ENCODE peak calls at places on chromosomes 1 and 21, in four cellular contexts. One of them, this sample, is unnamed.

GRCh38 chr1:4379451-4380175 is 274.8 kb upstream of the AJAP1 start:
- DNase-seq in fibroblast of the conjunctiva: no peak
- DNase-seq in H9: no peak
- DNase-seq in cerebellar cortex: no peak
- DNase-seq in this sample: peak; percentile 70

GRCh38 chr1:53082826-53083225 is 20.8 kb downstream of the PODN start:
- DNase-seq in fibroblast of the conjunctiva: no peak
- DNase-seq in cerebellar cortex: no peak
- DNase-seq in H9: no peak
- DNase-seq in this sample: no peak

GRCh38 chr1:235708390-235708962 is 58.9 kb upstream of the GNG4 start:
- DNase-seq in cerebellar cortex: no peak
- DNase-seq in H9: no peak
- DNase-seq in fibroblast of the conjunctiva: no peak
- DNase-seq in this sample: peak; percentile 24

GRCh38 chr1:151547119-151547899 is 7.2 kb downstream of the TUFT1 start:
- DNase-seq in cerebellar cortex: peak; percentile 28
- DNase-seq in fibroblast of the conjunctiva: peak; percentile 66
- DNase-seq in H9: peak; percentile 85
- DNase-seq in this sample: peak; percentile 89

GRCh38 chr1:157000686-157001085 is 44.9 kb downstream of the ARHGEF11 start:
- DNase-seq in cerebellar cortex: no peak
- DNase-seq in fibroblast of the conjunctiva: no peak
- DNase-seq in H9: no peak
- DNase-seq in this sample: peak; percentile 15

GRCh38 chr1:170714163-170714562 is 50.2 kb downstream of the PRRX1 start:
- DNase-seq in fibroblast of the conjunctiva: no peak
- DNase-seq in cerebellar cortex: no peak
- DNase-seq in H9: no peak
- DNase-seq in this sample: no peak

GRCh38 chr1:118461154-118461553 is 276.1 kb upstream of the SPAG17 start:
- DNase-seq in cerebellar cortex: no peak
- DNase-seq in fibroblast of the conjunctiva: no peak
- DNase-seq in H9: no peak
- DNase-seq in this sample: peak; percentile 24

GRCh38 chr1:1302006-1302430 is 5.7 kb downstream of the ACAP3 start:
- DNase-seq in fibroblast of the conjunctiva: no peak
- DNase-seq in cerebellar cortex: no peak
- DNase-seq in H9: peak; percentile 57
- DNase-seq in this sample: no peak

GRCh38 chr21:33314096-33314495 is 10.7 kb upstream of the IFNAR1 start:
- DNase-seq in H9: no peak
- DNase-seq in fibroblast of the conjunctiva: no peak
- DNase-seq in cerebellar cortex: no peak
- DNase-seq in this sample: peak; percentile 80

GRCh38 chr1:184036517-184036949 is 995 bp downstream of the COLGALT2 start:
- DNase-seq in fibroblast of the conjunctiva: no peak
- DNase-seq in cerebellar cortex: peak; percentile 72
- DNase-seq in H9: peak; percentile 71
- DNase-seq in this sample: no peak

GRCh38 chr21:42593007-42593814 is 60.2 kb upstream of the PDE9A start:
- DNase-seq in fibroblast of the conjunctiva: peak; percentile 26
- DNase-seq in H9: peak; percentile 87
- DNase-seq in cerebellar cortex: peak; percentile 79
- DNase-seq in this sample: peak; percentile 64

GRCh38 chr1:160030657-160031367 is 978 bp downstream of the PIGM start:
- DNase-seq in fibroblast of the conjunctiva: no peak
- DNase-seq in cerebellar cortex: peak; percentile 32
- DNase-seq in H9: no peak
- DNase-seq in this sample: no peak

GRCh38 chr1:98048234-98048633 is 127.4 kb upstream of the DPYD start:
- DNase-seq in fibroblast of the conjunctiva: peak; percentile 75
- DNase-seq in H9: peak; percentile 87
- DNase-seq in cerebellar cortex: no peak
- DNase-seq in this sample: peak; percentile 94

GRCh38 chr1:208516780-208517179 is 272.6 kb upstream of the PLXNA2 start:
- DNase-seq in fibroblast of the conjunctiva: no peak
- DNase-seq in H9: no peak
- DNase-seq in cerebellar cortex: no peak
- DNase-seq in this sample: no peak

GRCh38 chr1:147897030-147897756 is 5.4 kb upstream of the GJA8 start:
- DNase-seq in H9: no peak
- DNase-seq in fibroblast of the conjunctiva: no peak
- DNase-seq in cerebellar cortex: peak; percentile 21
- DNase-seq in this sample: no peak

GRCh38 chr21:43190544-43191340 is 21.9 kb downstream of the CRYAA start:
- DNase-seq in cerebellar cortex: no peak
- DNase-seq in fibroblast of the conjunctiva: no peak
- DNase-seq in H9: peak; percentile 27
- DNase-seq in this sample: no peak

GRCh38 chr1:33762962-33763361 is 100.9 kb upstream of the HMGB4 start:
- DNase-seq in cerebellar cortex: no peak
- DNase-seq in fibroblast of the conjunctiva: no peak
- DNase-seq in H9: no peak
- DNase-seq in this sample: no peak

GRCh38 chr1:227895828-227896685 is 51.7 kb downstream of the WNT9A start:
- DNase-seq in H9: peak; percentile 64
- DNase-seq in fibroblast of the conjunctiva: no peak
- DNase-seq in cerebellar cortex: no peak
- DNase-seq in this sample: no peak

GRCh38 chr1:43933386-43934278 is at the start of gene ARTN:
- DNase-seq in cerebellar cortex: peak; percentile 54
- DNase-seq in fibroblast of the conjunctiva: no peak
- DNase-seq in H9: peak; percentile 85
- DNase-seq in this sample: no peak

GRCh38 chr21:40706806-40707205 is 140.2 kb downstream of the DSCAM start:
- DNase-seq in H9: no peak
- DNase-seq in cerebellar cortex: no peak
- DNase-seq in fibroblast of the conjunctiva: no peak
- DNase-seq in this sample: no peak

GRCh38 chr1:205543351-205544305 is 39.2 kb downstream of the CDK18 start:
- DNase-seq in fibroblast of the conjunctiva: peak; percentile 46
- DNase-seq in H9: peak; percentile 94
- DNase-seq in cerebellar cortex: peak; percentile 66
- DNase-seq in this sample: peak; percentile 52

GRCh38 chr1:26363549-26364448 is 8.8 kb downstream of the ZNF683 start:
- DNase-seq in H9: peak; percentile 87
- DNase-seq in fibroblast of the conjunctiva: peak; percentile 37
- DNase-seq in cerebellar cortex: peak; percentile 60
- DNase-seq in this sample: peak; percentile 78

GRCh38 chr1:12745992-12746323 is at the start of gene CFAP107:
- DNase-seq in H9: no peak
- DNase-seq in fibroblast of the conjunctiva: no peak
- DNase-seq in cerebellar cortex: no peak
- DNase-seq in this sample: peak; percentile 4

GRCh38 chr1:66493731-66494130 is 40.2 kb upstream of the SGIP1 start:
- DNase-seq in fibroblast of the conjunctiva: no peak
- DNase-seq in cerebellar cortex: no peak
- DNase-seq in H9: no peak
- DNase-seq in this sample: no peak

GRCh38 chr1:226491093-226491850 is 57.3 kb upstream of the STUM start:
- DNase-seq in H9: peak; percentile 43
- DNase-seq in cerebellar cortex: no peak
- DNase-seq in fibroblast of the conjunctiva: no peak
- DNase-seq in this sample: no peak

GRCh38 chr1:181936768-181937581 is 124.5 kb downstream of the ZNF648 start:
- DNase-seq in H9: peak; percentile 90
- DNase-seq in cerebellar cortex: peak; percentile 83
- DNase-seq in fibroblast of the conjunctiva: no peak
- DNase-seq in this sample: peak; percentile 0

GRCh38 chr1:179445593-179445992 is 79.8 kb downstream of the AXDND1 start:
- DNase-seq in H9: no peak
- DNase-seq in fibroblast of the conjunctiva: no peak
- DNase-seq in cerebellar cortex: no peak
- DNase-seq in this sample: no peak

GRCh38 chr1:181737056-181737455 is 253.7 kb downstream of the CACNA1E start:
- DNase-seq in H9: no peak
- DNase-seq in cerebellar cortex: no peak
- DNase-seq in fibroblast of the conjunctiva: no peak
- DNase-seq in this sample: no peak

GRCh38 chr1:154810571-154810970 is 59.5 kb downstream of the KCNN3 start:
- DNase-seq in cerebellar cortex: no peak
- DNase-seq in H9: no peak
- DNase-seq in fibroblast of the conjunctiva: no peak
- DNase-seq in this sample: no peak

GRCh38 chr1:154784924-154785531 is 85.1 kb downstream of the KCNN3 start:
- DNase-seq in fibroblast of the conjunctiva: no peak
- DNase-seq in cerebellar cortex: no peak
- DNase-seq in H9: no peak
- DNase-seq in this sample: peak; percentile 12

GRCh38 chr1:165248969-165249571 is 107.4 kb downstream of the LMX1A start:
- DNase-seq in H9: no peak
- DNase-seq in cerebellar cortex: no peak
- DNase-seq in fibroblast of the conjunctiva: no peak
- DNase-seq in this sample: no peak

GRCh38 chr1:10431065-10431730 is 965 bp downstream of the CENPS start:
- DNase-seq in cerebellar cortex: no peak
- DNase-seq in fibroblast of the conjunctiva: no peak
- DNase-seq in H9: no peak
- DNase-seq in this sample: peak; percentile 33

GRCh38 chr1:211935448-211935970 is 99.8 kb downstream of the INTS7 start:
- DNase-seq in fibroblast of the conjunctiva: no peak
- DNase-seq in H9: no peak
- DNase-seq in cerebellar cortex: no peak
- DNase-seq in this sample: no peak

GRCh38 chr1:24418898-24419628 is 3.5 kb downstream of the NIPAL3 start:
- DNase-seq in fibroblast of the conjunctiva: no peak
- DNase-seq in cerebellar cortex: peak; percentile 65
- DNase-seq in H9: peak; percentile 52
- DNase-seq in this sample: peak; percentile 32

GRCh38 chr1:157580179-157580827 is 17.6 kb downstream of the FCRL4 start:
- DNase-seq in H9: peak; percentile 64
- DNase-seq in fibroblast of the conjunctiva: peak; percentile 29
- DNase-seq in cerebellar cortex: peak; percentile 68
- DNase-seq in this sample: peak; percentile 74

GRCh38 chr1:19311503-19311930 is 427 bp downstream of the AKR7A2 start:
- DNase-seq in cerebellar cortex: peak; percentile 19
- DNase-seq in H9: no peak
- DNase-seq in fibroblast of the conjunctiva: no peak
- DNase-seq in this sample: peak; percentile 20